ENCODE peak calls at places on chromosomes 6 and 20, in six cellular contexts. I, J, R, Z, S and B are unnamed samples.
A peak's percentile ranks its signal among the peaks of the same experiment; 100 is the strongest.

GRCh38 chr6:139142267-139142666 is 7.4 kb downstream of the HECA start:
- DNase-seq in I (no peak), J (no peak), R (no peak), Z (no peak), S (no peak), B (no peak)

GRCh38 chr6:128743974-128744765 is 138.8 kb upstream of the LAMA2 start:
- DNase-seq in I (no peak), J (no peak), R (no peak), Z (peak; percentile 84), S (no peak), B (no peak)

GRCh38 chr6:46736913-46737312 is 1.7 kb upstream of the PLA2G7 start:
- DNase-seq in I (no peak), J (no peak), R (no peak), Z (no peak), S (no peak), B (no peak)

GRCh38 chr6:138724015-138724414 is 49.6 kb upstream of the CCDC28A start:
- DNase-seq in I (no peak), J (peak; percentile 27), R (no peak), Z (peak; percentile 47), S (no peak), B (no peak)

GRCh38 chr6:53041356-53041755 is 23.8 kb upstream of the FBXO9 start:
- DNase-seq in I (no peak), J (no peak), R (no peak), Z (no peak), S (no peak), B (no peak)

GRCh38 chr6:89350281-89351037 is 2.1 kb downstream of the UBE2J1 start:
- DNase-seq in I (no peak), J (no peak), R (peak; percentile 65), Z (no peak), S (no peak), B (no peak)

GRCh38 chr6:151339369-151339768 is 52.0 kb downstream of the ZBTB2 start:
- DNase-seq in I (no peak), J (no peak), R (no peak), Z (no peak), S (no peak), B (no peak)

GRCh38 chr6:36607782-36608386 is 13.7 kb downstream of the SRSF3 start:
- DNase-seq in I (no peak), J (no peak), R (no peak), Z (no peak), S (peak; percentile 71), B (no peak)

GRCh38 chr20:1376007-1376406 is 16.8 kb downstream of the FKBP1A start:
- DNase-seq in I (no peak), J (no peak), R (no peak), Z (peak; percentile 22), S (no peak), B (peak; percentile 64)

GRCh38 chr6:142570221-142570671 is 268.4 kb downstream of the ADGRG6 start:
- DNase-seq in I (no peak), J (no peak), R (no peak), Z (no peak), S (peak; percentile 28), B (no peak)

GRCh38 chr6:94751641-94752329 is 825.5 kb upstream of the MANEA start:
- DNase-seq in I (no peak), J (no peak), R (no peak), Z (no peak), S (no peak), B (no peak)

GRCh38 chr6:15352229-15352628 is 106.4 kb downstream of the JARID2 start:
- DNase-seq in I (no peak), J (no peak), R (no peak), Z (no peak), S (no peak), B (no peak)

GRCh38 chr20:38201356-38201755 is 36.3 kb upstream of the TGM2 start:
- DNase-seq in I (no peak), J (peak; percentile 40), R (no peak), Z (peak; percentile 36), S (no peak), B (peak; percentile 92)

GRCh38 chr6:158647501-158647900 is 2.4 kb upstream of the SYTL3 start:
- DNase-seq in I (no peak), J (no peak), R (no peak), Z (peak; percentile 3), S (no peak), B (no peak)

GRCh38 chr20:2507875-2508630 is 662 bp downstream of the ZNF343 start:
- DNase-seq in I (no peak), J (peak; percentile 16), R (peak; percentile 7), Z (no peak), S (no peak), B (no peak)

GRCh38 chr20:34693414-34693813 is 10.7 kb upstream of the TP53INP2 start:
- DNase-seq in I (no peak), J (no peak), R (no peak), Z (no peak), S (no peak), B (no peak)

GRCh38 chr20:51174536-51174935 is 151.6 kb upstream of the KCNG1 start:
- DNase-seq in I (no peak), J (no peak), R (no peak), Z (peak; percentile 50), S (no peak), B (no peak)

GRCh38 chr6:958531-958930 is 265.6 kb upstream of the EXOC2 start:
- DNase-seq in I (no peak), J (no peak), R (no peak), Z (no peak), S (no peak), B (no peak)

GRCh38 chr6:125503181-125503580 is 201.4 kb upstream of the HDDC2 start:
- DNase-seq in I (no peak), J (no peak), R (no peak), Z (peak; percentile 45), S (no peak), B (no peak)

GRCh38 chr20:48448601-48449384 is 379.0 kb downstream of the PREX1 start:
- DNase-seq in I (no peak), J (no peak), R (no peak), Z (no peak), S (peak; percentile 31), B (peak; percentile 9)

GRCh38 chr6:89058627-89059026 is 21.9 kb upstream of the PNRC1 start:
- DNase-seq in I (no peak), J (no peak), R (no peak), Z (no peak), S (no peak), B (no peak)

GRCh38 chr6:100096356-100096755 is 102.3 kb upstream of the MCHR2 start:
- DNase-seq in I (no peak), J (no peak), R (no peak), Z (no peak), S (no peak), B (no peak)

GRCh38 chr6:151862461-151862860 is 55.0 kb downstream of the ESR1 start:
- DNase-seq in I (no peak), J (no peak), R (no peak), Z (no peak), S (no peak), B (no peak)

GRCh38 chr6:165835410-165835851 is 172.4 kb upstream of the PDE10A start:
- DNase-seq in I (no peak), J (no peak), R (no peak), Z (no peak), S (no peak), B (no peak)

GRCh38 chr6:161284653-161285052 is 10.8 kb upstream of the AGPAT4 start:
- DNase-seq in I (no peak), J (no peak), R (no peak), Z (no peak), S (no peak), B (no peak)

GRCh38 chr6:7803219-7803618 is 77.3 kb downstream of the BMP6 start:
- DNase-seq in I (no peak), J (no peak), R (no peak), Z (no peak), S (no peak), B (no peak)

GRCh38 chr6:106170030-106170791 is 84.1 kb downstream of the PRDM1 start:
- DNase-seq in I (no peak), J (no peak), R (no peak), Z (peak; percentile 40), S (no peak), B (no peak)

DNA sequence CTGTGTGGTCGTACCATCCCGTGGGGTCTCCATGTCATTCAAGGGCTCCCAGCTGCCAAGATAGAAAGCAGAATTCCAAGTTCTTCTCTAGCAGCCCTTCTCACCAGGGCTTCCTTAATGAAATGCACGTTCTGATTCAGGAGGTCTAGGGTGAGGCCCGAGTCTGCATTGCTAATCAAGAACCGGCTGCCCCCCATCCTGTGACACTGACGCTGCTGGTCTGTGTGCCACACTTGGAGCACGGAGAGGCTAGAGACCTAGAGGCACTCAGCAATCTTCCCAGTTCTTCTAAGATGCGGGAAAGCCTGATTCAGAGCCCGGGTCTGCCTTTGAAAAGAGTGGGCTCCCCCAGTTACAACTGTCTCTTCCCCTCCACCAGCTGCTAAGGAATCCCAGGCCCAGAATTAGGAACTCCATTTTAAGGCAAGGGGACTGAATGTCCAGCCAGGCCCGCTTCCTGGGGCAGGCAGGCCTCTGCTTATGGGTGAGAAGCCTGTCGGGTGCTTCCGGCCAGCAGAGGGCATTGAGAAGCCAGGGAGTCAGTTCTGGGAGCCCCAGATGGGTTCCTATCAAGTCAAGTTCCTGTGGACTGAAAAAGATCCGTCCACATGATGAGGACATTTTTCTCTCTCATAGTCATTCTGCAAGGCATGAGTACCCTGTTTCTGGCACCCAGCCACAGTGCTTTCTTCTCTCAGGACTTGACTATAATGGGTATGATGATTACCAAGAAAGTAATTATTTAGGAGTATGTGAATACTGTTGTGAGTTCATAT is 69.8 kb upstream of the RIN2 start:
- DNase-seq in I (no peak), J (peak; percentile 76), R (no peak), Z (peak; percentile 88), S (peak; percentile 62), B (peak; percentile 60)
- TF ChIP-seq CTCF in I (no peak), J (peak; percentile 75), R (peak; percentile 38), Z (peak; percentile 85), S (peak; percentile 40), B (peak; percentile 53)

DNA sequence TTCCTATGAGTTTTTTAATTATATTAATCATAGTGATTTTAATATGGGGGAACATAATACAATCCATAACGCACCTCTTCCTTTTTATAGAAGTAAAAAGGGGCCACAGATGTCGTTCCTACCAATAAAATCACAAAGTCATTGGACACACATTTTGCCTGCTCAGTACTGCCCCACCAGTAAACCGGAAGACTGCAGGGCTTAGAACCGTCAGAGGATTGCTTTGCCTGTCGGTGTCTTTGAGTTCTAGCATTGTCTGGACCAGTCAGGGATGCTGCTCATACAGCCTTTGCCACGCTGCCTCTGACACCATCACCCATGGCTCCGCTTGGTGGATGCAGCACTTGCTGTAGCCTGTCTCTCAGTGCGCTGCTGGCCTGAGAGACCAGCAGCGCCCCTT is 853.6 kb downstream of the C6orf118 start:
- DNase-seq in I (no peak), J (no peak), R (no peak), Z (peak; percentile 56), S (no peak), B (no peak)
- TF ChIP-seq CTCF in I (no peak), J (no peak), R (no peak), Z (peak; percentile 64), S (no peak), B (no peak)

DNA sequence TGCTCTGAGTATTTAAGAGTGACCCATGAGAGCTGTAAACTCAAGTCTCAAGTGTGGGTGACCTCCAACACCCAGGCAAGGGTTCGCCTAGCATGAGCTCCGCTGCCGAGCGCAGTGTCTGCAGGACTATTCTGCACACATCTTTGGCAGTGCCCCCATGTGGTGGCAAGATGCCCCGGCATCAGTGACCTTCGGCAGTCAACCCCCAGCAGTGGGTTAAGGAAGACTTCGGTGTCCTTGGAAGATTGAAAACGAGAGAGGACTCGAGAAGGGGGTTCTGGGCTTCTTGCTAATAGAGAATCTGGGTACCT is 43.1 kb downstream of the RBM38 start:
- DNase-seq in I (no peak), J (no peak), R (no peak), Z (no peak), S (no peak), B (no peak)
- TF ChIP-seq CTCF in I (no peak), J (no peak), R (no peak), Z (peak; percentile 59), S (no peak), B (peak; percentile 49)

GRCh38 chr6:6724319-6725119 is 136.0 kb downstream of the LY86 start:
- DNase-seq in I (peak; percentile 65), J (peak; percentile 70), R (peak; percentile 36), Z (peak; percentile 92), S (peak; percentile 63), B (peak; percentile 50)
- TF ChIP-seq CTCF in I (peak; percentile 72), J (peak; percentile 73), R (peak; percentile 74), Z (peak; percentile 82), S (peak; percentile 71), B (peak; percentile 68)